ENCODE peak calls at places on chromosome 3, in seven cellular contexts. C is HCT116, J is left lung, B is right lobe of liver, V is stomach, R is GM23248, A is PC-3. K is an unnamed sample. For H3K4me1, the result is how much of the 10 kb centered on the place peaks cover.

GRCh38 chr3:16119887-16120286 is 54.6 kb upstream of the GALNT15 start:
- DNase-seq in C (no peak), J (no peak), B (no peak), V (no peak), R (no peak), A (no peak), K (no peak)

GRCh38 chr3:30549600-30549999 is 56.8 kb upstream of the TGFBR2 start:
- DNase-seq in C (no peak), J (no peak), B (no peak), V (no peak), R (no peak), A (no peak), K (no peak)

GRCh38 chr3:25582242-25582641 is 82.5 kb downstream of the TOP2B start:
- DNase-seq in C (no peak), J (no peak), B (no peak), V (no peak), R (peak), A (peak), K (peak)

GRCh38 chr3:156782319-156782718 is 43.8 kb upstream of the LEKR1 start:
- DNase-seq in C (no peak), J (no peak), B (no peak), V (no peak), R (no peak), A (peak), K (no peak)

GRCh38 chr3:190013943-190014924 is 106.5 kb downstream of the P3H2 start:
- DNase-seq in C (no peak), J (no peak), B (no peak), V (no peak), R (peak), A (peak), K (no peak)

GRCh38 chr3:138184994-138185393 is 2.1 kb upstream of the ARMC8 start:
- DNase-seq in C (peak), J (no peak), B (no peak), V (no peak), R (peak), A (peak), K (no peak)

GRCh38 chr3:66994588-66994987 is 3.5 kb upstream of the KBTBD8 start:
- DNase-seq in C (no peak), J (no peak), B (no peak), V (no peak), R (no peak), A (no peak), K (no peak)

GRCh38 chr3:99172736-99173657 is 271.5 kb upstream of the DCBLD2 start:
- DNase-seq in C (peak), J (no peak), B (peak), V (peak), R (peak), A (peak), K (peak)

GRCh38 chr3:45054196-45054857 is 28.2 kb downstream of the CLEC3B start:
- DNase-seq in C (no peak), J (no peak), B (no peak), V (no peak), R (peak), A (peak), K (peak)

GRCh38 chr3:10320320-10320677 is 613 bp downstream of the SEC13 start:
- DNase-seq in C (no peak), J (no peak), B (no peak), V (no peak), R (peak), A (no peak), K (peak)

GRCh38 chr3:177813322-177813721 is 616.0 kb upstream of the TBL1XR1 start:
- DNase-seq in C (no peak), J (no peak), B (no peak), V (peak), R (no peak), A (peak), K (peak)

GRCh38 chr3:157064402-157064801 is 95.5 kb downstream of the CCNL1 start:
- DNase-seq in C (no peak), J (peak), B (no peak), V (no peak), R (no peak), A (no peak), K (no peak)

GRCh38 chr3:40930131-40930538 is 269.2 kb upstream of the CTNNB1 start:
- DNase-seq in C (no peak), J (peak), B (peak), V (peak), R (no peak), A (no peak), K (peak)

GRCh38 chr3:196726788-196727675 is 12.6 kb upstream of the PAK2 start:
- DNase-seq in C (no peak), J (no peak), B (no peak), V (no peak), R (peak), A (peak), K (peak)

GRCh38 chr3:119871571-119871970 is 89.7 kb downstream of the NR1I2 start:
- DNase-seq in C (no peak), J (no peak), B (no peak), V (no peak), R (no peak), A (no peak), K (no peak)

GRCh38 chr3:194294888-194295214 is 56.3 kb downstream of the CPN2 start:
- DNase-seq in C (no peak), J (no peak), B (no peak), V (no peak), R (no peak), A (no peak), K (no peak)

GRCh38 chr3:193829781-193830180 is 236.8 kb downstream of the OPA1 start:
- DNase-seq in C (peak), J (peak), B (no peak), V (peak), R (peak), A (peak), K (no peak)

GRCh38 chr3:172043766-172044165 is 4.4 kb downstream of the FNDC3B start:
- DNase-seq in C (no peak), J (no peak), B (no peak), V (no peak), R (peak), A (no peak), K (no peak)

GRCh38 chr3:33717616-33717865 is 513 bp downstream of the CLASP2 start:
- DNase-seq in C (peak), J (peak), B (no peak), V (peak), R (peak), A (no peak), K (peak)

GRCh38 chr3:127389913-127390312 is 102.1 kb upstream of the PRR20G start:
- DNase-seq in C (no peak), J (no peak), B (no peak), V (no peak), R (no peak), A (no peak), K (no peak)

GRCh38 chr3:142916611-142917010 is 27.7 kb upstream of the PCOLCE2 start:
- DNase-seq in C (no peak), J (no peak), B (no peak), V (no peak), R (peak), A (peak), K (no peak)

GRCh38 chr3:57059416-57059815 is 1.0 kb upstream of the SPATA12 start:
- DNase-seq in C (no peak), J (no peak), B (no peak), V (no peak), R (no peak), A (peak), K (no peak)
- H3K27ac ChIP-seq in C (peak), J (no peak), B (no peak), V (no peak), R (no peak), A (peak), K (no peak)

DNA sequence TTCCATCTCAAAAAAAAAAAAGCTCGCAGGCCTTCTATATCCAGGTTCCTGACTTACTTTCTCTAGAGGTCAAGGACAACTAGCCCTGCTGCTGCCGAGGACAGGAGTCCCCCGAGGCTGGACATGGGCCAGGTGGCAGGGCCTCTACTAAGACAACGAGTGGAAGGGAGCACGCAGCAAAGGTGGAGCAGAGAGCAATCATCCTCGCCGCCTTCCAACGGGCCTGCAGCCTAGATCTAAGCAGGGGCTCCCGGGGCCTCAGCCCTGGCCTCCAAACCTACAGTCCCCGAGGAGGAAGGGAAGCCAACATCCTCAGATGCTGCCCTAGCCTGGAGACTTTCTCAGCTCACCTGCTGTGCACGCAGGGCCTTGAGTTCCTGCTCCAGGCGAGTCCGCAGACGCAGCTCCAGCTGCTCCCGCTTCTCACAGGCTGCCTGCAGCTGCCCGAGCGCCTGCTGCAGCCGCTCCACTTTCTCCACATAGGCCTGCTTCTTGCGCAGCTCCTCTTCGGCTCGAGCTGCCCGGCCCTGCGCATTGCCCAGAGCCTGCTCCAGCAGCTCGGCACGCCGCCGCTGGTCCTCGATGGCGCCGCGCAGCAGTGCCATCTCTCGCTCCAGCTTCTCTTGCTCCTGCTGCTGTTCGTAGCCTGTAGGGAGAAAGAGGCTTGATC is 12.9 kb downstream of the AMOTL2 start:
- DNase-seq in C (no peak), J (peak), B (peak), V (peak), R (peak), A (no peak), K (no peak)
- H3K4me1 ChIP-seq in C (half or more), J (half or more), B (under half), V (half or more), R (half or more), A (half or more), K (under half)

GRCh38 chr3:115248274-115248673 is 101.2 kb upstream of the ZBTB20 start:
- DNase-seq in C (no peak), J (no peak), B (no peak), V (no peak), R (peak), A (peak), K (peak)

GRCh38 chr3:115245437-115245836 is 98.3 kb upstream of the ZBTB20 start:
- DNase-seq in C (peak), J (no peak), B (no peak), V (no peak), R (peak), A (peak), K (peak)

GRCh38 chr3:115245899-115246298 is 98.8 kb upstream of the ZBTB20 start:
- DNase-seq in C (no peak), J (no peak), B (no peak), V (no peak), R (peak), A (peak), K (peak)

GRCh38 chr3:115244350-115244749 is 97.3 kb upstream of the ZBTB20 start:
- DNase-seq in C (no peak), J (no peak), B (no peak), V (no peak), R (no peak), A (no peak), K (no peak)

GRCh38 chr3:115246621-115247020 is 99.5 kb upstream of the ZBTB20 start:
- DNase-seq in C (no peak), J (no peak), B (no peak), V (no peak), R (peak), A (no peak), K (no peak)
- H3K4me3 ChIP-seq in C (no peak), J (no peak), B (no peak), V (no peak), R (no peak), A (no peak), K (no peak)

DNA sequence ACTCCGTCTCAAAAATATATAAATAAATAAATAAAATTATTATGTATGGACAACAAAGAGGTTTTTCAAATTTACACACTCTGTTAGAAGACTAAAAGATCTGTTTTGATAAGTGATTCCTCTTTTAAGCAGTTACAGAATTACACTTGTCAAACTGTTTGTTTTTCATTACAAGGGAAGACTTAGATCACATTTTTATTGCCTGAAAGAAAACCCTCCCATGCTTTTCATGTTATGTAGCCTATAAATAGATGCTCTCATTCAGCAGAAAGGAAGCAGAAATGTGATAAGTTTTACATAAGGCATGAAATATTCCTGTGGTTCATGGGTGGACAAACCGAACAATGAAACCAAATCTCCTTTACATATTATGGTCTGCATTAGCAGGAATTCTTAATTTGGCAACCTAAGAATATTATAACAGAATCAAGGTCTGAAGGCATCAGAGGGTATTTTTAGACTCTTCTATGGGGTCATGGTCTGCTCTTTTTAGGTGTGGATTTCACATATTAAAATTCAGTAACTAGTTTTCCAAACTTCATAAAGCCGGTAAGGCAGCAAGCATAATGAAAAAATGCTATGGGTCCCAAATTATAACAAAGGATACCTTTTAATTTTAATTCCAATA is 37.3 kb upstream of the FXR1 start:
- DNase-seq in C (no peak), J (no peak), B (no peak), V (no peak), R (no peak), A (no peak), K (no peak)
- H3K27ac ChIP-seq in C (no peak), J (no peak), B (no peak), V (no peak), R (no peak), A (no peak), K (no peak)

DNA sequence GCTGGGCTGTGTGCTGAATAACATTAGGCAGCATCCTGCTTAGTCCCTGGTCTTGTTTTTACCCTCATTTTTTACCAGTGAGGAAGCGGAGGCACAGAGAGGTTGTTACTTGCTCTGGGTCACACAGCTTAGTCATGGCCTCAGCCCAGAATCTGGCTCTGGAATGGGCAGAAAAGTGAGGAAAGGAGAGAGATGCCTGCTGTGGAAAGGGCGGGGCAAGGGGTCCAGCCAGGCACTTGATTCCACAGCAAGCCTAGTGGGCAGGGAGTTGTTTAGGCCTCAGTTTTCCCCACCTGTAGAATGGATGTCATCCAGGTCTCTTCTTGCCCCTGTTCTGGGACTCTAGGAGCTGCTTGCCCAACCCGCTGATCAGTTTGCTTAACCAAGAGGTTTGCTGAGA is 35.9 kb downstream of the SLC6A6 start:
- DNase-seq in C (no peak), J (no peak), B (no peak), V (no peak), R (no peak), A (no peak), K (no peak)
- H3K4me1 ChIP-seq in C (under half), J (half or more), B (under half), V (half or more), R (under half), A (under half), K (under half)

GRCh38 chr3:152295344-152295743 is 26.6 kb downstream of the MBNL1 start:
- DNase-seq in C (no peak), J (no peak), B (no peak), V (no peak), R (no peak), A (no peak), K (no peak)
- H3K4me3 ChIP-seq in C (no peak), J (no peak), B (no peak), V (no peak), R (no peak), A (no peak), K (no peak)